ENCODE peak calls at places on chromosomes 1 and 21, in six cellular contexts. I, S, D, V, Z and B are unnamed samples.

GRCh38 chr1:21174638-21175323 is 1.9 kb downstream of the EIF4G3 start:
- DNase-seq in I (no peak), V (no peak), D (no peak), S (no peak), Z (no peak), B (no peak)

GRCh38 chr1:31511848-31512615 is 64.3 kb upstream of the TINAGL1 start:
- DNase-seq in V (no peak), I (no peak), Z (no peak), D (no peak), S (no peak), B (no peak)

GRCh38 chr21:26288033-26288432 is 117.5 kb upstream of the APP start:
- DNase-seq in Z (no peak), V (no peak), I (no peak), S (no peak), D (no peak), B (no peak)

GRCh38 chr1:186208405-186209129 is 166.5 kb downstream of the TPR start:
- DNase-seq in S (no peak), I (no peak), Z (no peak), V (no peak), D (no peak), B (no peak)

GRCh38 chr1:52927219-52928082 is at the start of gene SCP2:
- DNase-seq in V (peak), D (peak), Z (no peak), S (peak), I (peak), B (peak)

GRCh38 chr1:200776949-200777348 is 38.3 kb downstream of the CAMSAP2 start:
- DNase-seq in D (no peak), Z (no peak), S (no peak), I (no peak), V (peak), B (no peak)

GRCh38 chr1:12346483-12347155 is 116.8 kb downstream of the VPS13D start:
- DNase-seq in S (no peak), V (no peak), D (no peak), I (no peak), Z (no peak), B (no peak)

GRCh38 chr1:183002797-183003594 is 20.2 kb upstream of the LAMC1 start:
- DNase-seq in I (no peak), Z (no peak), D (no peak), S (no peak), V (no peak), B (no peak)

GRCh38 chr1:245007686-245008085 is 143.3 kb upstream of the HNRNPU start:
- DNase-seq in V (no peak), D (no peak), I (no peak), S (no peak), Z (no peak), B (peak)

GRCh38 chr21:45699251-45699942 is 55.9 kb downstream of the PCBP3 start:
- DNase-seq in S (no peak), V (no peak), D (no peak), I (no peak), Z (no peak), B (no peak)

GRCh38 chr1:22507582-22507981 is 55.7 kb upstream of the EPHA8 start:
- DNase-seq in S (no peak), I (no peak), V (no peak), D (no peak), Z (no peak), B (no peak)

GRCh38 chr1:212649020-212649419 is 40.5 kb downstream of the ATF3 start:
- DNase-seq in Z (no peak), D (no peak), S (no peak), V (no peak), I (no peak), B (no peak)

GRCh38 chr1:54404939-54405880 is 984 bp downstream of the SSBP3 start:
- DNase-seq in D (peak), V (no peak), Z (no peak), I (no peak), S (no peak), B (peak)

GRCh38 chr1:27299385-27300252 is 22.3 kb upstream of the TMEM222 start:
- DNase-seq in Z (peak), V (no peak), I (no peak), S (peak), D (peak), B (peak)

GRCh38 chr1:202781180-202781579 is 27.0 kb downstream of the KDM5B start:
- DNase-seq in D (no peak), S (no peak), I (no peak), Z (no peak), V (no peak), B (no peak)

GRCh38 chr1:228085287-228085926 is 2.9 kb downstream of the ARF1 start:
- DNase-seq in D (no peak), S (no peak), I (no peak), V (peak), Z (no peak), B (peak)

DNA sequence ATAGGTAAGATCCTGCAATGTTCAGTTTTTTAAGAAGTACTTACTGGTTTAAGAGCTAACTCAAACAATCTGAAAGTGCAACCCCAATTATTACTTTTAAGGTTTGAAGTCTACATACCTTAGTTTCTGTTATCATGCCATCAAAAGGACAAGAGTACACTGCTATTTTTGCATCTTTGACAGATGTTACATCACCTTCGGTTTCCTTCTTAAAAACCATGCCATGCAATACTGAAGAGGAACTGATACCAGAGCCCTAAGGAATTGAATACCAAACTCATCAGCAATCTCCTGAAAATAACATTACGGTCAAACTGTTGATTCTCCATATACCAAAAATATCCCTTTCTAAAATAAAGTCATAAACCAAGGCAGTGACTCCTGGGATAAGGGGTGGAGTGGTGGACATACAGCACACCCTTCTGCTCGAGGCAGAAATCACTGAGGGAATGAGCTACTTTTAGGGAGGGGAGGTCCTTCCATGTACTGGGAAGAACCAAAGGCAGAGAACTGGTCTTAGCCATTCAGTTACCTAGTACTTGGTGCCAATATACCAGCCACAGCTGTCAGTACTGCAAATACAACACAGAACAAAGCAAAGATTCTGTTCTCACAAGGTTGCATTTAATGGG is 8.5 kb downstream of the CCT8 start:
- DNase-seq in S (no peak), D (no peak), I (no peak), Z (no peak), V (no peak), B (no peak)
- H3K4me3 ChIP-seq in S (no peak), D (no peak), I (no peak), Z (no peak), V (no peak), B (no peak)

GRCh38 chr21:39588884-39589283 is 23.9 kb upstream of the B3GALT5 start:
- DNase-seq in I (no peak), S (no peak), D (no peak), V (no peak), Z (no peak), B (no peak)
- TF ChIP-seq EP300 in I (no peak), S (no peak), D (no peak), V (no peak), Z (no peak), B (no peak)

GRCh38 chr1:39524591-39525365 is 33.3 kb downstream of the BMP8A start:
- DNase-seq in I (no peak), S (no peak), Z (no peak), V (no peak), D (no peak), B (no peak)

GRCh38 chr1:39528082-39528481 is 36.6 kb downstream of the BMP8A start:
- DNase-seq in V (peak), I (no peak), D (no peak), S (no peak), Z (no peak), B (no peak)

GRCh38 chr1:39526466-39527189 is 35.2 kb downstream of the BMP8A start:
- DNase-seq in I (no peak), Z (no peak), V (no peak), D (no peak), S (no peak), B (no peak)

GRCh38 chr1:39524171-39524570 is 32.7 kb downstream of the BMP8A start:
- DNase-seq in I (no peak), V (no peak), S (no peak), D (no peak), Z (no peak), B (no peak)

DNA sequence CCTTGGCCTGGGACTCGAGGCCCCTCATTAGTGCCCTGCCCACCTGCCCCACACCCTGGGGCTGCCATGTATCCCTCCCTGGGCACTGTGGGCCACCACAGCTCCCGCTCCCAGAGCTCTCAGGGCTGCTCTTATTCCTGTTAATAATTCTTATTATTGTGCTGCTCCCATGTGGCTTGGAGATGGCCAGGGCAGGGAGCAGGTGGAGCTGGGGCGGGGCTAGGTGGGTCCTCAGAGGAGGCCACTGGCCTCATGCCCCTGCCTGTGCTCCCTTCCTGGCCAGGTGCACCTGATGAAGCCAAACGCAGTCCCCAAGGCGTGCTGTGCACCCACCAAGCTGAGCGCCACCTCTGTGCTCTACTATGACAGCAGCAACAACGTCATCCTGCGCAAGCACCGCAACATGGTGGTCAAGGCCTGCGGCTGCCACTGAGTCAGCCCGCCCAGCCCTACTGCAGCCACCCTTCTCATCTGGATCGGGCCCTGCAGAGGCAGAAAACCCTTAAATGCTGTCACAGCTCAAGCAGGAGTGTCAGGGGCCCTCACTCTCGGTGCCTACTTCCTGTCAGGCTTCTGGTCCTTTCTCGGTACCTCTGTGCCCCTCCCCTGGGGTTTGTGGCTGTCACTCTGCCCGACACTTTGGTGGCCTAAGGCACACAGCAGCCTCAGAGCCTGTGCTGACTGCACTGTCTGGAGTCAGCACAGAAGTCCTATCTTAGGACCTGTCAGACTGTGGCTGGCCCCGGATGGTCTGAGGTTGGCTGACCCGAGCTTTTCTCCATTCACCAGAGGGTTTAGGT is 34.1 kb downstream of the BMP8A start:
- DNase-seq in I (no peak), S (no peak), V (peak), D (peak), Z (no peak), B (no peak)
- H3K4me3 ChIP-seq in I (no peak), S (no peak), V (no peak), D (no peak), Z (no peak), B (no peak)

GRCh38 chr21:31156169-31156568 is 117.9 kb upstream of the KRTAP19-8 start:
- DNase-seq in D (no peak), V (no peak), Z (no peak), I (no peak), S (no peak), B (no peak)
- TF ChIP-seq EP300 in D (no peak), V (no peak), Z (no peak), I (no peak), S (no peak), B (no peak)

GRCh38 chr1:151989131-151989868 is 4.4 kb downstream of the S100A10 start:
- DNase-seq in V (no peak), I (no peak), S (peak), D (peak), Z (no peak), B (peak)
- H3K4me3 ChIP-seq in V (no peak), I (peak), S (peak), D (no peak), Z (peak), B (no peak)